ENCODE peak calls at places on chromosomes 7 and 10, in six cellular contexts. One of them, this sample, is unnamed.

GRCh38 chr10:89362928-89363327 is 14.9 kb upstream of the IFIT1B start:
- ATAC-seq in T-helper 17 cell: no peak
- ATAC-seq in right cardiac atrium: no peak
- ATAC-seq in activated naive CD8-positive, alpha-beta T cell treated with anti-CD3 and anti-CD28 coated beads, Interleukin-2, amount 10 ng/mL, durations not matched to agents 7 days and 5 days: no peak
- ATAC-seq in activated CD4-positive, alpha-beta T cell treated with anti-CD3 and anti-CD28 coated beads for 36 hours: no peak
- ATAC-seq in effector memory CD8-positive, alpha-beta T cell: no peak
- ATAC-seq in this sample: no peak

GRCh38 chr7:149884016-149884415 is 10.2 kb downstream of the ATP6V0E2 start:
- ATAC-seq in T-helper 17 cell: no peak
- ATAC-seq in right cardiac atrium: peak
- ATAC-seq in activated naive CD8-positive, alpha-beta T cell treated with anti-CD3 and anti-CD28 coated beads, Interleukin-2, amount 10 ng/mL, durations not matched to agents 7 days and 5 days: no peak
- ATAC-seq in activated CD4-positive, alpha-beta T cell treated with anti-CD3 and anti-CD28 coated beads for 36 hours: no peak
- ATAC-seq in effector memory CD8-positive, alpha-beta T cell: no peak
- ATAC-seq in this sample: no peak

GRCh38 chr10:11097686-11098085 is 80.0 kb downstream of the CELF2 start:
- ATAC-seq in T-helper 17 cell: no peak
- ATAC-seq in right cardiac atrium: peak
- ATAC-seq in activated naive CD8-positive, alpha-beta T cell treated with anti-CD3 and anti-CD28 coated beads, Interleukin-2, amount 10 ng/mL, durations not matched to agents 7 days and 5 days: no peak
- ATAC-seq in activated CD4-positive, alpha-beta T cell treated with anti-CD3 and anti-CD28 coated beads for 36 hours: peak
- ATAC-seq in effector memory CD8-positive, alpha-beta T cell: no peak
- ATAC-seq in this sample: no peak

GRCh38 chr10:117134084-117135025 is 3.7 kb downstream of the VAX1 start:
- ATAC-seq in T-helper 17 cell: no peak
- ATAC-seq in right cardiac atrium: no peak
- ATAC-seq in activated naive CD8-positive, alpha-beta T cell treated with anti-CD3 and anti-CD28 coated beads, Interleukin-2, amount 10 ng/mL, durations not matched to agents 7 days and 5 days: no peak
- ATAC-seq in activated CD4-positive, alpha-beta T cell treated with anti-CD3 and anti-CD28 coated beads for 36 hours: peak
- ATAC-seq in effector memory CD8-positive, alpha-beta T cell: no peak
- ATAC-seq in this sample: no peak

GRCh38 chr7:93115796-93116195 is 2.0 kb downstream of the SAMD9 start:
- ATAC-seq in T-helper 17 cell: no peak
- ATAC-seq in right cardiac atrium: no peak
- ATAC-seq in activated naive CD8-positive, alpha-beta T cell treated with anti-CD3 and anti-CD28 coated beads, Interleukin-2, amount 10 ng/mL, durations not matched to agents 7 days and 5 days: no peak
- ATAC-seq in activated CD4-positive, alpha-beta T cell treated with anti-CD3 and anti-CD28 coated beads for 36 hours: peak
- ATAC-seq in effector memory CD8-positive, alpha-beta T cell: no peak
- ATAC-seq in this sample: no peak

GRCh38 chr7:2572101-2572842 is 13.5 kb downstream of the IQCE start:
- ATAC-seq in T-helper 17 cell: no peak
- ATAC-seq in right cardiac atrium: no peak
- ATAC-seq in activated naive CD8-positive, alpha-beta T cell treated with anti-CD3 and anti-CD28 coated beads, Interleukin-2, amount 10 ng/mL, durations not matched to agents 7 days and 5 days: no peak
- ATAC-seq in activated CD4-positive, alpha-beta T cell treated with anti-CD3 and anti-CD28 coated beads for 36 hours: peak
- ATAC-seq in effector memory CD8-positive, alpha-beta T cell: no peak
- ATAC-seq in this sample: no peak

GRCh38 chr7:89028319-89028718 is 232.8 kb upstream of the TEX47 start:
- ATAC-seq in T-helper 17 cell: no peak
- ATAC-seq in right cardiac atrium: no peak
- ATAC-seq in activated naive CD8-positive, alpha-beta T cell treated with anti-CD3 and anti-CD28 coated beads, Interleukin-2, amount 10 ng/mL, durations not matched to agents 7 days and 5 days: no peak
- ATAC-seq in activated CD4-positive, alpha-beta T cell treated with anti-CD3 and anti-CD28 coated beads for 36 hours: no peak
- ATAC-seq in effector memory CD8-positive, alpha-beta T cell: no peak
- ATAC-seq in this sample: no peak

GRCh38 chr7:52447781-52448180 is 587.7 kb upstream of the POM121L12 start:
- ATAC-seq in T-helper 17 cell: no peak
- ATAC-seq in right cardiac atrium: no peak
- ATAC-seq in activated naive CD8-positive, alpha-beta T cell treated with anti-CD3 and anti-CD28 coated beads, Interleukin-2, amount 10 ng/mL, durations not matched to agents 7 days and 5 days: no peak
- ATAC-seq in activated CD4-positive, alpha-beta T cell treated with anti-CD3 and anti-CD28 coated beads for 36 hours: no peak
- ATAC-seq in effector memory CD8-positive, alpha-beta T cell: no peak
- ATAC-seq in this sample: no peak

GRCh38 chr10:88459523-88459922 is 123.6 kb downstream of the RNLS start:
- ATAC-seq in T-helper 17 cell: no peak
- ATAC-seq in right cardiac atrium: no peak
- ATAC-seq in activated naive CD8-positive, alpha-beta T cell treated with anti-CD3 and anti-CD28 coated beads, Interleukin-2, amount 10 ng/mL, durations not matched to agents 7 days and 5 days: no peak
- ATAC-seq in activated CD4-positive, alpha-beta T cell treated with anti-CD3 and anti-CD28 coated beads for 36 hours: no peak
- ATAC-seq in effector memory CD8-positive, alpha-beta T cell: no peak
- ATAC-seq in this sample: peak

This sample was measured in gastroesophageal sphincter.